ENCODE peak calls at places on chromosomes 7 and 10, in six cellular contexts. H is fibroblast of lung, R is aorta, G is cardiac fibroblast, K is AG10803, X is spleen. J is an unnamed sample.

GRCh38 chr7:43577485-43577951 is 5.4 kb upstream of the STK17A start:
- DNase-seq in H (peak), R (no peak), G (peak), K (peak), X (no peak), J (no peak)

GRCh38 chr10:17062493-17063487 is 66.8 kb downstream of the CUBN start:
- DNase-seq in H (peak), R (peak), G (peak), K (peak), X (no peak), J (peak)

GRCh38 chr7:51860305-51860704 is 543.7 kb upstream of the COBL start:
- DNase-seq in H (no peak), R (no peak), G (no peak), K (no peak), X (no peak), J (no peak)

GRCh38 chr10:17028843-17029580 is 100.6 kb downstream of the CUBN start:
- DNase-seq in H (no peak), R (no peak), G (no peak), K (no peak), X (no peak), J (no peak)

GRCh38 chr10:33381897-33382578 is 47.6 kb upstream of the NRP1 start:
- DNase-seq in H (peak), R (no peak), G (peak), K (peak), X (no peak), J (peak)

GRCh38 chr10:123974406-123974805 is 82.8 kb upstream of the CPXM2 start:
- DNase-seq in H (peak), R (no peak), G (peak), K (peak), X (no peak), J (peak)

GRCh38 chr10:130335336-130335735 is 199.1 kb downstream of the GLRX3 start:
- DNase-seq in H (no peak), R (no peak), G (no peak), K (no peak), X (no peak), J (no peak)

GRCh38 chr10:97169911-97170693 is 15.7 kb downstream of the SLIT1 start:
- DNase-seq in H (no peak), R (no peak), G (no peak), K (no peak), X (peak), J (no peak)

GRCh38 chr10:23412223-23412622 is 26.7 kb upstream of the OTUD1 start:
- DNase-seq in H (peak), R (no peak), G (peak), K (peak), X (no peak), J (peak)

GRCh38 chr10:133285217-133285616 is 8.5 kb upstream of the ADAM8 start:
- DNase-seq in H (no peak), R (no peak), G (no peak), K (no peak), X (no peak), J (no peak)

GRCh38 chr10:130843051-130843653 is 468.4 kb downstream of the TCERG1L start:
- DNase-seq in H (no peak), R (no peak), G (no peak), K (no peak), X (no peak), J (no peak)

GRCh38 chr10:43024942-43025700 is 51.7 kb upstream of the RET start:
- DNase-seq in H (no peak), R (no peak), G (no peak), K (no peak), X (peak), J (no peak)

GRCh38 chr10:102017295-102017694 is 38.7 kb downstream of the ARMH3 start:
- DNase-seq in H (no peak), R (no peak), G (no peak), K (no peak), X (no peak), J (no peak)

GRCh38 chr7:79692015-79692414 is 238.5 kb upstream of the MAGI2 start:
- DNase-seq in H (peak), R (no peak), G (peak), K (peak), X (no peak), J (peak)

GRCh38 chr10:48778193-48778857 is 93.7 kb downstream of the WDFY4 start:
- DNase-seq in H (no peak), R (no peak), G (no peak), K (no peak), X (no peak), J (no peak)

GRCh38 chr10:132631348-132631735 is 93.8 kb downstream of the INPP5A start:
- DNase-seq in H (peak), R (peak), G (peak), K (peak), X (peak), J (peak)

GRCh38 chr10:101444058-101444457 is 90.1 kb downstream of the BTRC start:
- DNase-seq in H (peak), R (no peak), G (peak), K (no peak), X (no peak), J (peak)

GRCh38 chr10:96470108-96470743 is 43.5 kb downstream of the TLL2 start:
- DNase-seq in H (peak), R (no peak), G (peak), K (peak), X (no peak), J (peak)

GRCh38 chr7:37052673-37053072 is 328.4 kb upstream of the AOAH start:
- DNase-seq in H (peak), R (no peak), G (no peak), K (peak), X (no peak), J (peak)

GRCh38 chr7:75631711-75632110 is 107.0 kb downstream of the HIP1 start:
- DNase-seq in H (no peak), R (no peak), G (no peak), K (no peak), X (no peak), J (no peak)

GRCh38 chr7:97298561-97298960 is 181.1 kb downstream of the SDHAF3 start:
- DNase-seq in H (no peak), R (no peak), G (peak), K (no peak), X (no peak), J (no peak)

GRCh38 chr7:51253157-51253556 is 63.5 kb downstream of the COBL start:
- DNase-seq in H (no peak), R (no peak), G (no peak), K (no peak), X (no peak), J (no peak)

GRCh38 chr7:156606618-156607331 is 33.8 kb upstream of the RNF32 start:
- DNase-seq in H (no peak), R (no peak), G (no peak), K (no peak), X (no peak), J (no peak)
- H3K4me3 ChIP-seq in H (no peak), R (no peak), G (no peak), K (no peak), X (no peak), J (no peak)

DNA sequence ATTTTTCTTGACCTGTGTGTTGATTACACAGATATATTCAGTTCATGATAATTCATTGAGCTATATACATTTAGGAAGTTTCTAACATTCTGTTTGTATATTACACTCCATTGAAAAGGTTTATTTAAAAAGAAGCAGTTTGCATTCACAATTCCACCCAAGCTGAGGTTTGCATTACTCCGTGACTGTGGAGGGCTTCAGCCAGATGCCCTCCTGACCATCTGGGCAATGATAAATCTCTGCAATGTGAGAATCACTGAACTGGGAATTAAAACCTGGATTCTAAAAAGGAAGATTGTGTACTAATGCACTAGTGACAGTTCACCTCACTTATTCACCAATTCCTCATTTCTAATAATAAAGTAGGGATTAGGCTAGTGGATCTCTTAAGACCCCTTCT is 36.4 kb upstream of the CYP2C9 start:
- DNase-seq in H (no peak), R (no peak), G (no peak), K (no peak), X (no peak), J (no peak)
- H3K4me3 ChIP-seq in H (no peak), R (no peak), G (no peak), K (no peak), X (no peak), J (no peak)

GRCh38 chr7:84998665-84999064 is 188.2 kb downstream of the SEMA3D start:
- DNase-seq in H (no peak), R (no peak), G (no peak), K (no peak), X (no peak), J (no peak)
- H3K4me3 ChIP-seq in H (no peak), R (no peak), G (no peak), K (no peak), X (no peak), J (no peak)

GRCh38 chr7:93120981-93121549 is 3.3 kb upstream of the SAMD9 start:
- DNase-seq in H (no peak), R (no peak), G (no peak), K (no peak), X (no peak), J (no peak)

GRCh38 chr7:93117852-93118530 is at the start of gene SAMD9:
- DNase-seq in H (peak), R (peak), G (peak), K (peak), X (no peak), J (peak)

GRCh38 chr7:93119191-93119905 is 1.6 kb upstream of the SAMD9 start:
- DNase-seq in H (no peak), R (no peak), G (no peak), K (peak), X (no peak), J (peak)

GRCh38 chr7:93115796-93116195 is 2.0 kb downstream of the SAMD9 start:
- DNase-seq in H (peak), R (no peak), G (peak), K (peak), X (no peak), J (peak)

GRCh38 chr7:93117327-93117726 is 452 bp downstream of the SAMD9 start:
- DNase-seq in H (no peak), R (no peak), G (peak), K (no peak), X (no peak), J (no peak)
- H3K4me3 ChIP-seq in H (peak), R (peak), G (peak), K (peak), X (peak), J (peak)

GRCh38 chr10:88544140-88544870 is 38.8 kb downstream of the RNLS start:
- DNase-seq in H (no peak), R (no peak), G (no peak), K (no peak), X (no peak), J (no peak)

GRCh38 chr10:88540355-88540754 is 42.8 kb downstream of the RNLS start:
- DNase-seq in H (no peak), R (no peak), G (no peak), K (peak), X (no peak), J (no peak)

GRCh38 chr10:88538038-88538437 is 45.1 kb downstream of the RNLS start:
- DNase-seq in H (peak), R (no peak), G (peak), K (peak), X (no peak), J (peak)

GRCh38 chr10:88542522-88542921 is 40.6 kb downstream of the RNLS start:
- DNase-seq in H (no peak), R (no peak), G (no peak), K (no peak), X (no peak), J (no peak)

DNA sequence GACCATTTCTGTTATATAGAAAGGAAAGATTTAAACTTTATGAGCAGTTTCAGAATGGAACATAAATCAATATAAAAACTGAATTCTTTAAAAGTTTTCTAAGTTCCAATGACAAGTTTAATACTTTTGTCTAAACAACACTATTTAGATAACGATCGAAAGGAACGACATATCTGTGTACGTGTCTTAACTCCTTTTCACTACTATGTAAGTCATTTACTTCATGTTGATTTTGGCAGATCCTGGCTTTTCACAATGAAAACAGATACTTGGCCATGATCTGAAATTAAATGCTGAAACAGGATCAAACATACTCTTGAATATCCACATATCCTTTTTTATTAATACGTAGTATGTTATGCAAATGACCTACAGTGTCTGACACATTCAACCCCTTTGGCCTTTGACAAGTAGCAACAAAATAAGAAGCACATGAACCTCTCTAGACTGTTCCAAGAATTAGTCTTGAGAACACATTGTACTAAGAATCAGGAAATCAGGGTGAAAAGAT is 41.9 kb downstream of the RNLS start:
- DNase-seq in H (peak), R (no peak), G (peak), K (no peak), X (no peak), J (peak)
- H3K4me3 ChIP-seq in H (no peak), R (no peak), G (no peak), K (no peak), X (no peak), J (no peak)

J was measured in foreskin fibroblast.